ENCODE peak calls at places on chromosomes 4 and X, in four cellular contexts. One of them, this sample, is unnamed.

GRCh38 chr4:54061067-54061466 is 3.3 kb downstream of the CHIC2 start:
- DNase-seq in ELR: no peak
- DNase-seq in AG09309: no peak
- DNase-seq in EH: no peak
- DNase-seq in this sample: no peak

GRCh38 chr4:11640584-11640983 is 211.9 kb upstream of the HS3ST1 start:
- DNase-seq in ELR: no peak
- DNase-seq in AG09309: no peak
- DNase-seq in EH: no peak
- DNase-seq in this sample: no peak

GRCh38 chr4:99648321-99648720 is 9.3 kb downstream of the C4orf54 start:
- DNase-seq in ELR: no peak
- DNase-seq in AG09309: no peak
- DNase-seq in EH: no peak
- DNase-seq in this sample: no peak

GRCh38 chr4:41590591-41590990 is 52.6 kb downstream of the LIMCH1 start:
- DNase-seq in ELR: no peak
- DNase-seq in AG09309: no peak
- DNase-seq in EH: peak
- DNase-seq in this sample: no peak

GRCh38 chrX:72045552-72046277 is 86.0 kb downstream of the RTL5 start:
- DNase-seq in ELR: no peak
- DNase-seq in AG09309: no peak
- DNase-seq in EH: no peak
- DNase-seq in this sample: no peak

GRCh38 chr4:123398151-123398802 is 1.7 kb downstream of the SPRY1 start:
- DNase-seq in ELR: peak
- DNase-seq in AG09309: no peak
- DNase-seq in EH: peak
- DNase-seq in this sample: peak

GRCh38 chr4:118237531-118237930 is 115.3 kb downstream of the PRSS12 start:
- DNase-seq in ELR: no peak
- DNase-seq in AG09309: no peak
- DNase-seq in EH: no peak
- DNase-seq in this sample: no peak

GRCh38 chr4:145907363-145907762 is 31.3 kb downstream of the ZNF827 start:
- DNase-seq in ELR: no peak
- DNase-seq in AG09309: no peak
- DNase-seq in EH: no peak
- DNase-seq in this sample: no peak

GRCh38 chr4:40173470-40173875 is 23.4 kb upstream of the RHOH start:
- DNase-seq in ELR: no peak
- DNase-seq in AG09309: no peak
- DNase-seq in EH: no peak
- DNase-seq in this sample: no peak

GRCh38 chr4:128974203-128974602 is 119.1 kb downstream of the SCLT1 start:
- DNase-seq in ELR: no peak
- DNase-seq in AG09309: no peak
- DNase-seq in EH: peak
- DNase-seq in this sample: no peak

GRCh38 chrX:153582896-153583295 is 16.0 kb downstream of the CCNQ start:
- DNase-seq in ELR: peak
- DNase-seq in AG09309: no peak
- DNase-seq in EH: no peak
- DNase-seq in this sample: no peak

GRCh38 chr4:78058591-78059523 is 1.7 kb downstream of the FRAS1 start:
- DNase-seq in ELR: peak
- DNase-seq in AG09309: no peak
- DNase-seq in EH: peak
- DNase-seq in this sample: peak